ENCODE peak calls at places on chromosomes 6 and 20, in ten cellular contexts. One of them, this sample, is unnamed.

GRCh38 chr20:32984196-32984595 is 20.0 kb downstream of the SUN5 start:
- DNase-seq in H1: no peak
- DNase-seq in breast epithelium: no peak
- DNase-seq in HCT116: no peak
- DNase-seq in Panc1: no peak
- DNase-seq in HepG2: no peak
- DNase-seq in endothelial cell of umbilical vein: no peak
- DNase-seq in stomach: no peak
- DNase-seq in K562: peak
- DNase-seq in GM23338: peak
- DNase-seq in this sample: no peak

GRCh38 chr20:41275181-41275793 is 42.2 kb downstream of the ZHX3 start:
- DNase-seq in H1: no peak
- DNase-seq in breast epithelium: no peak
- DNase-seq in HCT116: no peak
- DNase-seq in Panc1: no peak
- DNase-seq in HepG2: no peak
- DNase-seq in endothelial cell of umbilical vein: peak
- DNase-seq in stomach: peak
- DNase-seq in K562: no peak
- DNase-seq in GM23338: no peak
- DNase-seq in this sample: no peak

GRCh38 chr6:168385380-168385779 is 55.6 kb upstream of the SMOC2 start:
- DNase-seq in H1: no peak
- DNase-seq in breast epithelium: peak
- DNase-seq in HCT116: no peak
- DNase-seq in Panc1: no peak
- DNase-seq in HepG2: no peak
- DNase-seq in endothelial cell of umbilical vein: no peak
- DNase-seq in stomach: no peak
- DNase-seq in K562: no peak
- DNase-seq in GM23338: no peak
- DNase-seq in this sample: no peak

GRCh38 chr20:44552950-44553908 is 29.1 kb upstream of the PKIG start:
- DNase-seq in H1: no peak
- DNase-seq in breast epithelium: no peak
- DNase-seq in HCT116: no peak
- DNase-seq in Panc1: no peak
- DNase-seq in HepG2: peak
- DNase-seq in endothelial cell of umbilical vein: peak
- DNase-seq in stomach: no peak
- DNase-seq in K562: no peak
- DNase-seq in GM23338: no peak
- DNase-seq in this sample: no peak

GRCh38 chr20:63525968-63526367 is 5.4 kb downstream of the PPDPF start:
- DNase-seq in H1: no peak
- DNase-seq in breast epithelium: no peak
- DNase-seq in HCT116: no peak
- DNase-seq in Panc1: no peak
- DNase-seq in HepG2: no peak
- DNase-seq in endothelial cell of umbilical vein: no peak
- DNase-seq in stomach: no peak
- DNase-seq in K562: no peak
- DNase-seq in GM23338: no peak
- DNase-seq in this sample: no peak

GRCh38 chr6:35160642-35161041 is 19.5 kb upstream of the TCP11 start:
- DNase-seq in H1: no peak
- DNase-seq in breast epithelium: no peak
- DNase-seq in HCT116: no peak
- DNase-seq in Panc1: no peak
- DNase-seq in HepG2: no peak
- DNase-seq in endothelial cell of umbilical vein: no peak
- DNase-seq in stomach: no peak
- DNase-seq in K562: no peak
- DNase-seq in GM23338: no peak
- DNase-seq in this sample: no peak

GRCh38 chr20:29878281-29878741 is 1379.2 kb upstream of the DEFB115 start:
- DNase-seq in H1: no peak
- DNase-seq in breast epithelium: peak
- DNase-seq in HCT116: no peak
- DNase-seq in Panc1: no peak
- DNase-seq in HepG2: peak
- DNase-seq in endothelial cell of umbilical vein: no peak
- DNase-seq in stomach: peak
- DNase-seq in K562: peak
- DNase-seq in GM23338: peak
- DNase-seq in this sample: peak

GRCh38 chr6:2630891-2631458 is 119.7 kb downstream of the MYLK4 start:
- DNase-seq in H1: no peak
- DNase-seq in breast epithelium: no peak
- DNase-seq in HCT116: peak
- DNase-seq in Panc1: peak
- DNase-seq in HepG2: no peak
- DNase-seq in endothelial cell of umbilical vein: peak
- DNase-seq in stomach: no peak
- DNase-seq in K562: no peak
- DNase-seq in GM23338: no peak
- DNase-seq in this sample: no peak

DNA sequence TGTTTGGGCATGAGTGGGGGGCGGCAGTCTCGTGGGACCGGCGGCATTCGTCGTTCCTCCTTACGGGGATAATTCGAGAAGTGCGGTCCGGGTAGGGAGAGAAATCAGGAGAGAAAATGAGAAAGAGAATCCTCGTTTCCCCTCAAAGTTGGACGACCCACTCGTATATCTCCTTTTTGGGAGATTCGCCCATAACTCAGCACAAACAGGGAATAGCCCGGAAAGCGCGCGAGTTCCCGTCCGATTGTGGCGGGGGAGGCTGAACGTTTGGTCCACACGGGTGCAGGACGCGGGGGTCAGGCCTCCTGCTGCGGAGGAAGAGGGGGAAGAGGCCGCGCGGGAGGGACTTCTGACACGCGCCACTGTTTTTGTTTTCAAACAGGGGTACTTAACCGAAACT is 42.4 kb downstream of the POPDC3 start:
- DNase-seq in H1: no peak
- DNase-seq in breast epithelium: no peak
- DNase-seq in HCT116: no peak
- DNase-seq in Panc1: no peak
- DNase-seq in HepG2: no peak
- DNase-seq in endothelial cell of umbilical vein: no peak
- DNase-seq in stomach: no peak
- DNase-seq in K562: no peak
- DNase-seq in GM23338: peak
- DNase-seq in this sample: peak
- H3K27ac ChIP-seq in H1: no peak
- H3K27ac ChIP-seq in breast epithelium: peak
- H3K27ac ChIP-seq in HCT116: no peak
- H3K27ac ChIP-seq in Panc1: peak
- H3K27ac ChIP-seq in HepG2: no peak
- H3K27ac ChIP-seq in endothelial cell of umbilical vein: no peak
- H3K27ac ChIP-seq in stomach: peak
- H3K27ac ChIP-seq in K562: no peak
- H3K27ac ChIP-seq in GM23338: no peak
- H3K27ac ChIP-seq in this sample: peak

GRCh38 chr6:166573456-166574216 is 12.8 kb downstream of the RAMACL start:
- DNase-seq in H1: no peak
- DNase-seq in breast epithelium: no peak
- DNase-seq in HCT116: no peak
- DNase-seq in Panc1: no peak
- DNase-seq in HepG2: no peak
- DNase-seq in endothelial cell of umbilical vein: no peak
- DNase-seq in stomach: no peak
- DNase-seq in K562: no peak
- DNase-seq in GM23338: no peak
- DNase-seq in this sample: no peak

GRCh38 chr6:166578536-166579233 is 7.8 kb downstream of the RAMACL start:
- DNase-seq in H1: no peak
- DNase-seq in breast epithelium: no peak
- DNase-seq in HCT116: no peak
- DNase-seq in Panc1: no peak
- DNase-seq in HepG2: no peak
- DNase-seq in endothelial cell of umbilical vein: no peak
- DNase-seq in stomach: no peak
- DNase-seq in K562: no peak
- DNase-seq in GM23338: no peak
- DNase-seq in this sample: no peak

GRCh38 chr6:166572370-166573261 is 13.9 kb downstream of the RAMACL start:
- DNase-seq in H1: peak
- DNase-seq in breast epithelium: no peak
- DNase-seq in HCT116: no peak
- DNase-seq in Panc1: no peak
- DNase-seq in HepG2: no peak
- DNase-seq in endothelial cell of umbilical vein: no peak
- DNase-seq in stomach: no peak
- DNase-seq in K562: no peak
- DNase-seq in GM23338: peak
- DNase-seq in this sample: no peak

GRCh38 chr6:166579234-166579575 is 7.3 kb downstream of the RAMACL start:
- DNase-seq in H1: no peak
- DNase-seq in breast epithelium: no peak
- DNase-seq in HCT116: no peak
- DNase-seq in Panc1: no peak
- DNase-seq in HepG2: no peak
- DNase-seq in endothelial cell of umbilical vein: no peak
- DNase-seq in stomach: no peak
- DNase-seq in K562: no peak
- DNase-seq in GM23338: no peak
- DNase-seq in this sample: no peak

DNA sequence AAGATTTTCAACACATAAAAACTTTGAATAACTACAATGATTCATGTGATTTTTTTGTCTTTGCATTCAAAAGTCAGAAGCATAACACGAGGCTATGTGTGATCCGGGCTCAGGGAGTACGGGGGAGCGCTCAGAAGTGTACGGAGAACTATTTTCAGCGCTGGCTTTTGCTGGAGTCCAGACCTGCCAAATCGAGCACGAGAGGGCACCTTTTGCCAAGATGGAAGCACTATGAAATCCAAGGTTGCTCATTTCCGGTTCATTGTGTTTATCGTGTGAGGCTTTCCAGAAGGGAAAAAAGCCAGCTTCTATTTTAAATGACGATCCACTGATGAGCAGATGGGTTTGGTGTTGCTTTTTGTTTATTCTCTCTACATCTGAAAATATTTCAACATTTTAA is 11.3 kb downstream of the RAMACL start:
- DNase-seq in H1: no peak
- DNase-seq in breast epithelium: no peak
- DNase-seq in HCT116: no peak
- DNase-seq in Panc1: no peak
- DNase-seq in HepG2: no peak
- DNase-seq in endothelial cell of umbilical vein: peak
- DNase-seq in stomach: no peak
- DNase-seq in K562: no peak
- DNase-seq in GM23338: no peak
- DNase-seq in this sample: peak
- TF ChIP-seq POLR2AphosphoS5 in H1: no peak
- TF ChIP-seq POLR2AphosphoS5 in breast epithelium: no peak
- TF ChIP-seq POLR2AphosphoS5 in HCT116: no peak
- TF ChIP-seq POLR2AphosphoS5 in Panc1: no peak
- TF ChIP-seq POLR2AphosphoS5 in HepG2: no peak
- TF ChIP-seq POLR2AphosphoS5 in endothelial cell of umbilical vein: no peak
- TF ChIP-seq POLR2AphosphoS5 in stomach: peak
- TF ChIP-seq POLR2AphosphoS5 in K562: no peak
- TF ChIP-seq POLR2AphosphoS5 in GM23338: no peak
- TF ChIP-seq POLR2AphosphoS5 in this sample: peak

GRCh38 chr6:90217621-90218496 is 78.8 kb downstream of the BACH2 start:
- DNase-seq in H1: peak
- DNase-seq in breast epithelium: no peak
- DNase-seq in HCT116: no peak
- DNase-seq in Panc1: no peak
- DNase-seq in HepG2: peak
- DNase-seq in endothelial cell of umbilical vein: no peak
- DNase-seq in stomach: peak
- DNase-seq in K562: no peak
- DNase-seq in GM23338: no peak
- DNase-seq in this sample: no peak

GRCh38 chr6:90212274-90212673 is 84.4 kb downstream of the BACH2 start:
- DNase-seq in H1: no peak
- DNase-seq in breast epithelium: no peak
- DNase-seq in HCT116: no peak
- DNase-seq in Panc1: no peak
- DNase-seq in HepG2: no peak
- DNase-seq in endothelial cell of umbilical vein: peak
- DNase-seq in stomach: no peak
- DNase-seq in K562: peak
- DNase-seq in GM23338: peak
- DNase-seq in this sample: no peak

GRCh38 chr6:90214461-90214860 is 82.2 kb downstream of the BACH2 start:
- DNase-seq in H1: no peak
- DNase-seq in breast epithelium: no peak
- DNase-seq in HCT116: no peak
- DNase-seq in Panc1: no peak
- DNase-seq in HepG2: no peak
- DNase-seq in endothelial cell of umbilical vein: no peak
- DNase-seq in stomach: no peak
- DNase-seq in K562: no peak
- DNase-seq in GM23338: no peak
- DNase-seq in this sample: no peak

GRCh38 chr6:90216081-90216977 is 80.3 kb downstream of the BACH2 start:
- DNase-seq in H1: no peak
- DNase-seq in breast epithelium: no peak
- DNase-seq in HCT116: no peak
- DNase-seq in Panc1: no peak
- DNase-seq in HepG2: peak
- DNase-seq in endothelial cell of umbilical vein: peak
- DNase-seq in stomach: no peak
- DNase-seq in K562: no peak
- DNase-seq in GM23338: peak
- DNase-seq in this sample: no peak

DNA sequence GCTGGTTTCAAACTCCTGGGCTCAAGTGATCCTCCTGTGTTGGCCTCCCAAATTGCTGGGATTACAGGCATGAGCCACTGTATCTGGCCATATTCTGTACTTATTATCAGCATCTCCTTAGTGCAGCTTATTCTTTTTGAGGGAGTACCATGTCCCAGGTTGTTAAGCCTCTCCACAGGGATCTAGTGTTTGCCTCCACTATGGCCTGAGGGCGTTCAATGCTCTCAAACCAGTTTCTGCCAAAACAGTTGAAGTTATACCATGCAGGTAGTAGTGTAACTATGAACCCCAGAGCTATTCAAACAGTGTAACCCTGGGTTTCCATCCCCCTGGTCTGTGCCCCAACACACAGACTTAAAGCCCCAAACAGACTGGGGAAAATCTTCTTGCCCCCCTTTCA is 81.7 kb downstream of the BACH2 start:
- DNase-seq in H1: no peak
- DNase-seq in breast epithelium: no peak
- DNase-seq in HCT116: no peak
- DNase-seq in Panc1: no peak
- DNase-seq in HepG2: no peak
- DNase-seq in endothelial cell of umbilical vein: no peak
- DNase-seq in stomach: no peak
- DNase-seq in K562: no peak
- DNase-seq in GM23338: no peak
- DNase-seq in this sample: no peak
- H3K27ac ChIP-seq in H1: no peak
- H3K27ac ChIP-seq in breast epithelium: no peak
- H3K27ac ChIP-seq in HCT116: no peak
- H3K27ac ChIP-seq in Panc1: no peak
- H3K27ac ChIP-seq in HepG2: no peak
- H3K27ac ChIP-seq in endothelial cell of umbilical vein: no peak
- H3K27ac ChIP-seq in stomach: no peak
- H3K27ac ChIP-seq in K562: no peak
- H3K27ac ChIP-seq in GM23338: no peak
- H3K27ac ChIP-seq in this sample: no peak

GRCh38 chr20:23361651-23362391 is at the start of gene GZF1:
- DNase-seq in H1: peak
- DNase-seq in breast epithelium: peak
- DNase-seq in HCT116: peak
- DNase-seq in Panc1: peak
- DNase-seq in HepG2: peak
- DNase-seq in endothelial cell of umbilical vein: peak
- DNase-seq in stomach: peak
- DNase-seq in K562: peak
- DNase-seq in GM23338: peak
- DNase-seq in this sample: peak
- TF ChIP-seq POLR2AphosphoS5 in H1: peak
- TF ChIP-seq POLR2AphosphoS5 in breast epithelium: peak
- TF ChIP-seq POLR2AphosphoS5 in HCT116: peak
- TF ChIP-seq POLR2AphosphoS5 in Panc1: peak
- TF ChIP-seq POLR2AphosphoS5 in HepG2: peak
- TF ChIP-seq POLR2AphosphoS5 in endothelial cell of umbilical vein: peak
- TF ChIP-seq POLR2AphosphoS5 in stomach: peak
- TF ChIP-seq POLR2AphosphoS5 in K562: peak
- TF ChIP-seq POLR2AphosphoS5 in GM23338: peak
- TF ChIP-seq POLR2AphosphoS5 in this sample: peak

This sample was measured in sigmoid colon.